ENCODE peak calls at places on chromosomes 12 and 14, in ten cellular contexts. N is fibroblast of lung, Q is HCT116, A is mucosa of descending colon, S is NB4, E is retinal pigment epithelial cell, Y is HFF-Myc, Z is ovary, O is left lung, U is choroid plexus epithelial cell. T is an unnamed sample.

GRCh38 chr12:122740351-122740750 is 9.7 kb upstream of the HCAR1 start:
- DNase-seq in Y (no peak), E (no peak), O (no peak), Z (no peak), Q (no peak), N (no peak), A (no peak), S (peak; percentile 47), U (no peak), T (no peak)

GRCh38 chr12:122865268-122866231 is 30.3 kb downstream of the HIP1R start:
- DNase-seq in O (peak; percentile 40), S (peak; percentile 54), U (no peak), Q (peak; percentile 16), Z (peak; percentile 40), E (no peak), A (peak; percentile 65), N (no peak), Y (no peak), T (no peak)

GRCh38 chr14:71665157-71665556 is 267.1 kb upstream of the RGS6 start:
- DNase-seq in S (no peak), N (peak; percentile 91), Q (no peak), Z (no peak), A (no peak), E (peak; percentile 53), U (peak; percentile 91), O (no peak), Y (no peak), T (peak; percentile 26)

GRCh38 chr12:124601699-124602098 is 34.3 kb upstream of the NCOR2 start:
- DNase-seq in E (no peak), O (no peak), A (no peak), S (no peak), N (peak; percentile 48), U (no peak), Z (no peak), Y (peak; percentile 79), Q (no peak), T (no peak)

GRCh38 chr12:13970803-13971202 is 10.6 kb downstream of the GRIN2B start:
- DNase-seq in N (no peak), Y (no peak), Z (no peak), A (no peak), S (no peak), O (no peak), E (no peak), U (no peak), Q (no peak), T (no peak)

GRCh38 chr12:45336762-45337596 is 121.1 kb downstream of the ANO6 start:
- DNase-seq in O (no peak), N (peak; percentile 94), Z (no peak), S (peak; percentile 15), Y (peak; percentile 87), E (peak; percentile 62), A (no peak), Q (no peak), U (peak; percentile 94), T (no peak)

GRCh38 chr12:104604070-104604994 is 147.6 kb downstream of the CHST11 start:
- DNase-seq in U (peak; percentile 96), Q (peak; percentile 89), A (peak; percentile 60), O (peak; percentile 89), E (peak; percentile 81), S (peak; percentile 100), Z (peak; percentile 69), N (peak; percentile 98), Y (peak; percentile 88), T (peak; percentile 83)

GRCh38 chr12:119082496-119082895 is 96.2 kb upstream of the HSPB8 start:
- DNase-seq in U (no peak), Y (no peak), E (no peak), N (no peak), S (no peak), Z (no peak), Q (no peak), A (no peak), O (peak; percentile 37), T (no peak)

GRCh38 chr14:91229743-91230200 is 14.7 kb downstream of the GPR68 start:
- DNase-seq in O (no peak), Q (no peak), Y (no peak), S (peak; percentile 95), A (peak; percentile 70), U (peak; percentile 30), N (peak; percentile 94), Z (no peak), E (no peak), T (no peak)

GRCh38 chr12:50162225-50162624 is 4.9 kb downstream of the CERS5 start:
- DNase-seq in A (no peak), Z (no peak), N (peak; percentile 35), O (no peak), E (no peak), S (peak; percentile 32), U (peak; percentile 53), Y (no peak), Q (no peak), T (no peak)

GRCh38 chr12:50164963-50165362 is 2.2 kb downstream of the CERS5 start:
- DNase-seq in S (no peak), Z (no peak), N (no peak), Q (no peak), U (no peak), O (no peak), E (no peak), Y (no peak), A (no peak), T (no peak)

GRCh38 chr12:50166776-50167025 is 468 bp downstream of the CERS5 start:
- DNase-seq in A (peak; percentile 73), Z (no peak), E (no peak), U (no peak), S (no peak), Q (no peak), Y (no peak), N (peak; percentile 52), O (peak; percentile 46), T (no peak)

DNA sequence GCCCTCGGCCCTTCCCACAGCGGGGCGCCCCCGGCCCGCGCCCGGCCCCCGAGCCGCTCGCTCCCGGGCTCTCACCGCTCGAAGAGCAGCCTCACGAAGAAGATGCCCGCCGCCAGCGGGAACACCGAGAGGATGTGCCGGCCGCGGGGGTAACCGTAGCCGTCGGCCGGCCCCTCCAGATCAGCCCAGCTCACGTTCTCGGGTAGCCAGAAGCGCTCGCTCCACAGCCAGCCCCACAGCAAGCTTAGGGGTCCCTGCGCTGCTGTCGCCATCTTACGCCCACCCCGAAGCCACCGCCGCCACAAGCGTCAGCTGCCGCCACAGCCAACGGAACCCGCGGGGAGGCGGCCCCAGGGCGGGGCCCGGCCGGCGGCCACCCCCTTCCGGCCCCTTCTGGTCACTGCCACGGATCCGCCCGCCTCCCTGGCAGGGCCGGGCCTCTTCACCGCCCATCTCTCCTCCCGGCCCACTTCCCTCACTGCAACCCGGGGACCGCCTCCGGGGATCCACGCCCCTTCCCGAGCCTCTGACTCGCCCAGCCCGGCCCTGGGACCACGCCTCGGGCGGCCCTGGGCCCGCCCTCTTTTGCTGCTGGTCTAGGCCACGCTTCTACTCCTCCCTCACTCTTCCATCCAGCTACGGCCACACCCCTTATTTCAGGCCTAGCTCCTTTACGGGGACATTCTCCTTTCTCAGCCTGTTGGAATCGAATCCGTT is at the start of gene CERS5:
- DNase-seq in O (peak; percentile 99), E (peak; percentile 96), Y (peak; percentile 94), Z (peak; percentile 99), N (peak; percentile 98), A (peak; percentile 99), S (peak; percentile 100), Q (peak; percentile 96), U (peak; percentile 99), T (peak; percentile 63)
- TF ChIP-seq CTCF in O (no peak), E (no peak), Y (peak; percentile 4), Z (peak; percentile 73), N (no peak), A (peak; percentile 25), S (no peak), Q (no peak), U (no peak), T (no peak)

DNA sequence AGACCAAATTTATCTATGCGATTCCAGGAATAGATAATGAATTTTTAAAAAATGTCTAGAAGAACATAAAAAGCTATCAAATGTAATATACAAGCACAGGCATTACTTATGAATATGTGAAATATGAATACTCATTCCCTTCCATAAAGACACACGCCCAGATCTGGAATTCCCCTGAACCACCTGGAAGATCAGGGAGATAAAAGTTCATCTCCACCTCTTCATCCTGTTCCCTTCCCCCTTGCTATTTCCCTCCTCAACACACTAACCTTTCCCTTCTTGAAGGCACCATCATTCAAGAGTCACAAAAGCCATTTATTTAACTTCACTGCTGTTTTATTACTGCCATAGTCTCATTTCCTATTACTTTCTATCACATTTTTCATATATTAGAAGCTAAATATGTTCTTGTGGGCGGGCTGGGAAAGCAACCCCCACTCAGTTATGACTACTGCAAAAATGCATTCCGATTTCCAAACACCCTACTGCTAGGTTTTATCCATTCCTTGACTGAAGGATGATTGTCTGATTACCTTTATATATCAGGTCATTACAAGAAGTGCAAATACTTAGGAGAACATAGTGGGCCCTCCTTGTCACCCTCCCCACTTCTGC is 16.1 kb downstream of the FGD6 start:
- DNase-seq in Y (no peak), A (no peak), U (peak; percentile 86), Z (no peak), E (no peak), O (no peak), S (no peak), N (peak; percentile 71), Q (no peak), T (no peak)
- H3K4me3 ChIP-seq in Y (no peak overlapping the region), A (no peak overlapping the region), U (peak overlapping the region; percentile 18), Z (no peak overlapping the region), E (no peak overlapping the region), O (no peak overlapping the region), S (no peak overlapping the region), N (no peak overlapping the region), Q (peak overlapping the region; percentile 6), T (no peak overlapping the region)

GRCh38 chr14:20350860-20351259 is 7.4 kb downstream of the PARP2 start:
- DNase-seq in O (no peak), Y (no peak), S (no peak), Z (no peak), A (no peak), Q (no peak), E (no peak), N (no peak), U (peak; percentile 62), T (no peak)
- TF ChIP-seq CTCF in O (no peak), Y (peak; percentile 26), S (no peak), Z (no peak), A (no peak), Q (no peak), E (peak; percentile 29), N (no peak), U (peak; percentile 63), T (peak; percentile 53)

GRCh38 chr12:92146497-92146828 is 817 bp upstream of the BTG1 start:
- DNase-seq in Q (no peak), Y (no peak), Z (no peak), O (no peak), N (peak; percentile 53), A (no peak), E (no peak), U (peak; percentile 70), S (no peak), T (no peak)

GRCh38 chr12:92149563-92149962 is 3.9 kb upstream of the BTG1 start:
- DNase-seq in Y (no peak), A (no peak), N (no peak), Q (no peak), Z (no peak), O (no peak), S (no peak), U (no peak), E (no peak), T (no peak)

GRCh38 chr12:92145731-92146496 is at the start of gene BTG1:
- DNase-seq in A (peak; percentile 99), Y (peak; percentile 100), S (peak; percentile 100), Z (peak; percentile 99), N (peak; percentile 100), E (peak; percentile 99), Q (peak; percentile 99), O (peak; percentile 99), U (peak; percentile 100), T (peak; percentile 97)

GRCh38 chr12:92146865-92147264 is 1.2 kb upstream of the BTG1 start:
- DNase-seq in N (no peak), Y (no peak), S (peak; percentile 40), Q (no peak), O (no peak), Z (no peak), A (no peak), E (no peak), U (no peak), T (no peak)

GRCh38 chr12:92147491-92147890 is 1.8 kb upstream of the BTG1 start:
- DNase-seq in A (no peak), S (peak; percentile 39), Q (no peak), Z (no peak), N (no peak), U (no peak), Y (no peak), E (no peak), O (no peak), T (no peak)
- H3K4me3 ChIP-seq in A (no peak overlapping the region), S (peak overlapping the region; percentile 85), Q (no peak overlapping the region), Z (peak overlapping the region; percentile 92), N (no peak overlapping the region), U (no peak overlapping the region), Y (no peak overlapping the region), E (no peak overlapping the region), O (no peak overlapping the region), T (peak overlapping the region; percentile 40)